ENCODE peak calls at places on chromosomes 3 and 15, in seven cellular contexts. G is Peyer's patch, E is AG09319, I is mesothelial cell of epicardium, V is AG09309, N is omental fat pad, K is GM12878. P is an unnamed sample.

GRCh38 chr3:138594150-138594934 is at the start of gene CEP70:
- DNase-seq in G (peak; percentile 93), E (peak; percentile 81), I (peak; percentile 91), V (peak; percentile 86), N (peak; percentile 88), K (peak; percentile 78), P (peak; percentile 81)

GRCh38 chr3:194536883-194537637 is 50.3 kb upstream of the ATP13A3 start:
- DNase-seq in G (peak; percentile 84), E (no peak), I (no peak), V (no peak), N (no peak), K (no peak), P (no peak)

GRCh38 chr15:31471731-31472430 is 145.2 kb downstream of the KLF13 start:
- DNase-seq in G (no peak), E (no peak), I (peak; percentile 30), V (peak; percentile 75), N (no peak), K (no peak), P (no peak)

GRCh38 chr3:49255112-49255511 is 21.9 kb downstream of the C3orf62 start:
- DNase-seq in G (no peak), E (no peak), I (no peak), V (no peak), N (no peak), K (no peak), P (no peak)

GRCh38 chr3:90015688-90016356 is 908.4 kb downstream of the EPHA3 start:
- DNase-seq in G (no peak), E (peak; percentile 51), I (no peak), V (peak; percentile 18), N (no peak), K (no peak), P (no peak)

GRCh38 chr3:58783845-58784244 is 117.3 kb upstream of the FAM3D start:
- DNase-seq in G (no peak), E (no peak), I (no peak), V (no peak), N (no peak), K (no peak), P (no peak)

GRCh38 chr15:81092559-81092902 is 41.5 kb upstream of the CFAP161 start:
- DNase-seq in G (no peak), E (no peak), I (no peak), V (no peak), N (no peak), K (no peak), P (no peak)

GRCh38 chr15:81215531-81215930 is 18.9 kb downstream of the IL16 start:
- DNase-seq in G (no peak), E (no peak), I (no peak), V (no peak), N (no peak), K (no peak), P (no peak)

GRCh38 chr3:71117572-71118247 is 465.8 kb downstream of the FOXP1 start:
- DNase-seq in G (no peak), E (no peak), I (no peak), V (no peak), N (no peak), K (no peak), P (no peak)

GRCh38 chr3:195900426-195901355 is 7.7 kb downstream of the TNK2 start:
- DNase-seq in G (peak; percentile 44), E (no peak), I (no peak), V (no peak), N (no peak), K (no peak), P (peak; percentile 95)

GRCh38 chr3:138434276-138434874 is at the start of gene ESYT3:
- DNase-seq in G (peak; percentile 84), E (no peak), I (peak; percentile 66), V (no peak), N (no peak), K (no peak), P (no peak)

GRCh38 chr3:184584001-184584891 is 22.7 kb downstream of the EPHB3 start:
- DNase-seq in G (no peak), E (no peak), I (peak; percentile 71), V (no peak), N (no peak), K (no peak), P (no peak)

GRCh38 chr3:87076951-87077350 is 86.0 kb upstream of the VGLL3 start:
- DNase-seq in G (no peak), E (no peak), I (no peak), V (peak; percentile 33), N (no peak), K (no peak), P (no peak)

GRCh38 chr3:172615296-172615695 is 92.1 kb upstream of the TNFSF10 start:
- DNase-seq in G (no peak), E (no peak), I (no peak), V (no peak), N (no peak), K (no peak), P (no peak)

GRCh38 chr15:96494530-96494929 is 164.0 kb downstream of the NR2F2 start:
- DNase-seq in G (no peak), E (no peak), I (no peak), V (no peak), N (no peak), K (no peak), P (no peak)

GRCh38 chr3:55203486-55204010 is 275.7 kb upstream of the LRTM1 start:
- DNase-seq in G (no peak), E (no peak), I (no peak), V (no peak), N (no peak), K (no peak), P (no peak)

GRCh38 chr3:158094917-158095301 is 11.3 kb downstream of the SHOX2 start:
- DNase-seq in G (no peak), E (no peak), I (no peak), V (no peak), N (no peak), K (no peak), P (no peak)

GRCh38 chr15:84960391-84961113 is 21.1 kb upstream of the PDE8A start:
- DNase-seq in G (no peak), E (no peak), I (no peak), V (no peak), N (no peak), K (no peak), P (no peak)

GRCh38 chr3:77449459-77449858 is 409.6 kb downstream of the ROBO2 start:
- DNase-seq in G (no peak), E (no peak), I (no peak), V (no peak), N (no peak), K (no peak), P (no peak)

GRCh38 chr3:54427951-54428871 is 305.9 kb downstream of the CACNA2D3 start:
- DNase-seq in G (no peak), E (peak; percentile 95), I (peak; percentile 69), V (peak; percentile 75), N (no peak), K (peak; percentile 7), P (no peak)

GRCh38 chr3:178536271-178537079 is at the start of gene KCNMB2:
- DNase-seq in G (no peak), E (no peak), I (no peak), V (no peak), N (no peak), K (no peak), P (no peak)

GRCh38 chr3:140630866-140631265 is 47.0 kb upstream of the TRIM42 start:
- DNase-seq in G (no peak), E (no peak), I (no peak), V (no peak), N (no peak), K (no peak), P (no peak)

GRCh38 chr15:91517491-91518200 is 335.9 kb upstream of the SLCO3A1 start:
- DNase-seq in G (no peak), E (no peak), I (no peak), V (no peak), N (no peak), K (no peak), P (no peak)

GRCh38 chr3:9420850-9421549 is 23.6 kb downstream of the SETD5 start:
- DNase-seq in G (no peak), E (no peak), I (no peak), V (no peak), N (no peak), K (no peak), P (no peak)

GRCh38 chr15:41698779-41699178 is 38.6 kb downstream of the MGA start:
- DNase-seq in G (no peak), E (no peak), I (no peak), V (peak; percentile 37), N (no peak), K (no peak), P (no peak)

DNA sequence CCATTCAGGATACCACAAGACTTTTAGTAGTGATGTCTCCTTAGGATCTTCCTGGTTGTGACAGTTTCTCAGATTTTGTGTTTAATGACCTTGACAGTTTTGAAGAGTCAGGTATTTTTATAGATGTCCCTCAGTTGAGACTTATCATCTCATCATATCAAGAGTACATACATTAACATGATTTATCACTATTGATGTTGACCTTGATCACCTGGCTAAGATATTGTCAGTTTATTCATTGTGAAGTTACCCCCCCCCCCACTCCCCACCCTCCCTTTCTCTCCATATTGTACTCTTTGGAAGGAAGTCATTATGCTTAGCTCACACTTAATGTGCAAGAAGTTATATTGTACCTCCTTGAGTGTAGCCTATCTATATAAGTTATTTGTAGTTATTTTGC is 42.9 kb downstream of the MGA start:
- DNase-seq in G (no peak), E (no peak), I (no peak), V (no peak), N (no peak), K (no peak), P (no peak)
- TF ChIP-seq CTCF in G (no peak), E (no peak), I (no peak), V (no peak), N (no peak), K (no peak), P (no peak)

DNA sequence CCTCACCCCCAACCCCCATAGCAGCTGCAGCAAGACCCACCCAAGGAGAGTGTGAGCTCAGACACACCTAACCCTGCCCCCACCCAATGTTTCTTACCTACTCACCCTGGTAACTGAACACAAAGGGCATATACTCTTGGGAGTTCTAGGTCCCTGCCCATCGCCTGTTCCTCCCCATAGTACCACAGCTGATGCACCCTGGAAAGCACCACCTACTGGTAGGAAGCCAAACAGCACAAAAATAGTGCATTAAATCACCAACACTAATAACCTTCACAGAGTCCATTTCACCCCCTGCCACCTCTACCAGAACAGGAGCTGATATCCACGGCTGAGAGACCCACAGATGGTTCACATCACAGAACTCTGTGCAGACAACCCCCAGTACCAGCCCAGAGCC is 245.2 kb downstream of the EFHB start:
- DNase-seq in G (no peak), E (no peak), I (no peak), V (no peak), N (no peak), K (no peak), P (no peak)
- TF ChIP-seq CTCF in G (no peak), E (no peak), I (no peak), V (no peak), N (no peak), K (no peak), P (no peak)

GRCh38 chr3:123941150-123941941 is 19.7 kb downstream of the CCDC14 start:
- DNase-seq in G (no peak), E (no peak), I (no peak), V (no peak), N (no peak), K (no peak), P (no peak)
- TF ChIP-seq CTCF in G (no peak), E (peak; percentile 34), I (peak; percentile 17), V (peak; percentile 36), N (no peak), K (no peak), P (no peak)

DNA sequence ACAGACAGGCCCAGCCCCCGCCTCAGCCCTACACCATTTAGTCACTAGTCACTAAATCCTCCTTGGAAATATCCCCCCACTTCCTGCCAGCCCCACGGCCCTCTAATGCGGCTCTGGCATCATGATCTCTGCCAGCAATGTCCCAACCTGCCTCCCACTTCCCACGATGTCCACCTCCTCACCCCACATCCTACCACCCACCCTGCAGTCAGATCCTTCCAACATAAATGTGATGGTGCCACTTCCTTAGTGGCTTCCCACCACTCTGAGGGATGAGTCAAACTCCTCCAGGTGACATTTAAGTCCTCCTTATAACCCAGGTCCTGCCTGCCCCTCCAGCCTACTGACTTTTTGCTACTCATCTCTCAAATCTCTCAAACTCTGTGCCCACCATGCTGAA is 167.5 kb downstream of the SHQ1 start:
- DNase-seq in G (no peak), E (no peak), I (no peak), V (no peak), N (no peak), K (no peak), P (no peak)
- TF ChIP-seq CTCF in G (no peak), E (no peak), I (no peak), V (no peak), N (no peak), K (no peak), P (no peak)

P was measured in CD14-positive monocyte.